ENCODE peak calls at places on chromosome 10, in eight cellular contexts. X is lung, P is AG09309, E is MM.1S, Z is PC-3, F is upper lobe of left lung, M is tibial nerve, I is AG09319. O is an unnamed sample.

GRCh38 chr10:133359972-133360610 is 2.3 kb upstream of the FUOM start:
- DNase-seq in X (no peak), F (no peak), E (no peak), M (no peak), I (no peak), P (no peak), Z (no peak), O (no peak)

GRCh38 chr10:60892571-60892970 is 51.4 kb downstream of the RHOBTB1 start:
- DNase-seq in I (no peak), F (no peak), E (no peak), M (no peak), P (no peak), X (no peak), Z (no peak), O (no peak)

GRCh38 chr10:33157108-33157507 is 177.4 kb downstream of the NRP1 start:
- DNase-seq in M (no peak), F (no peak), X (no peak), E (no peak), P (peak; percentile 46), I (no peak), Z (peak; percentile 98), O (no peak)

GRCh38 chr10:82880776-82881175 is 1005.8 kb downstream of the NRG3 start:
- DNase-seq in M (no peak), F (no peak), X (no peak), I (no peak), E (no peak), Z (no peak), P (no peak), O (no peak)

GRCh38 chr10:106114656-106115186 is 1049.8 kb downstream of the SORCS1 start:
- DNase-seq in P (no peak), F (no peak), M (no peak), E (no peak), Z (no peak), X (no peak), I (no peak), O (no peak)

GRCh38 chr10:33265621-33266020 is 68.8 kb downstream of the NRP1 start:
- DNase-seq in F (no peak), X (no peak), E (no peak), P (no peak), I (no peak), Z (no peak), M (no peak), O (no peak)

GRCh38 chr10:43710772-43711471 is 62.2 kb upstream of the ZNF32 start:
- DNase-seq in E (no peak), F (no peak), X (no peak), I (no peak), Z (no peak), P (no peak), M (no peak), O (no peak)

GRCh38 chr10:133379152-133379800 is at the start of gene PAOX:
- DNase-seq in I (no peak), P (no peak), F (peak; percentile 66), E (peak; percentile 69), X (peak; percentile 68), Z (no peak), M (peak; percentile 45), O (peak; percentile 74)

GRCh38 chr10:88157981-88158465 is 294.6 kb downstream of the PTEN start:
- DNase-seq in Z (no peak), F (no peak), X (no peak), P (peak; percentile 62), E (no peak), I (peak; percentile 73), M (peak; percentile 48), O (no peak)

GRCh38 chr10:118139321-118139720 is 92.6 kb upstream of the RAB11FIP2 start:
- DNase-seq in F (no peak), M (no peak), P (no peak), I (no peak), E (no peak), Z (peak; percentile 7), X (no peak), O (no peak)

DNA sequence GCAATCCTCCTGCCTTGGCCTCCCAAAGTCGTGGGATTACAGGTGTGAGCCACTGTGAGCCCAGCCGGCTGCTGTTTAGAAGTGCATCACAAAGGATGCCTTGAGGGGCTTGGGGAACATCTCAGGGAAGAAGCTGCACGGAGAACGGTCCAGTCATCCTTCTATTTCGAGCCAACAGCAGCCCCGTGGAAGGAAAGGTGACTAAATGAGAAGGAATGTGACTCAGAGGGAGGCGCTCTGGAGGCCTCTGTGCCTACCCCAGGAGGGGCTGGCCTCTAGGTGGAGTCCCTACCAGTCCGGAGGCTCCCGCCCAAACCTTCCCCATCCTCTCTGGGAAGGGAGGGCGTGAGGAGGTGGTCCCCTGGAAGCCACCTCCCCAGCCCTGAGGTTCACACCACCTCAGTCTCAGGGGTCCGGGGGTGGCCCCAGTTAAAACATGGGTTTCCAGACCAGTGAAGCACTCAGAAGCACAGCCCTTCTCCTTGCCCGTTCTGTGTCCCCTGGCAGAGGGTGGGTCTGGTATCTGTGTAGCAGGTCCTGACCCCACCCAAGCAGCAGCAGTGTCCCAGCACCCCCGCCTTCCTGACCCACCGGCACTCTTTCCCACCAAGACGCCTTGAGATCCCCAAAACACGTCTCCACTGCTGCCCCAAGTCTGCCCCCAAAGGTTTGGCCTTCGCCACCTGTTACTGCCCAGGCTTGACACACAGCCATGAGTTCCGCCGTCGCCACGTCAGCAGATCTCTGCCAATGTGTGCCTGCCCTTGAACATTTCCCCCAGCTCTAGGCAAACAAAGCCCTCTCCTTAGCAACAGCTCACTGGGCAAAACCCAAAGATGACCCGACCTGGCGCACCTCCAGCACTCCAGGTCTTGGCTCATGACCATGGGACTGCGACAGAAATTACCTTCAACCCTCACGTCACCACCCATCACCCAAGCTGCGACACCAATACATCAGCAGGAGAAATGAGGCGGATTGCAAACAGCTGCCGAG is 75.9 kb downstream of the CTBP2 start:
- DNase-seq in M (no peak), I (peak; percentile 42), P (peak; percentile 51), E (no peak), Z (peak; percentile 87), X (peak; percentile 46), F (no peak), O (no peak)
- TF ChIP-seq CTCF in M (no peak), I (peak; percentile 14), P (peak; percentile 36), E (no peak), Z (peak; percentile 40), X (no peak), F (no peak), O (no peak)

GRCh38 chr10:100311307-100311706 is 18.7 kb downstream of the PKD2L1 start:
- DNase-seq in I (no peak), F (no peak), P (no peak), Z (no peak), E (no peak), M (no peak), X (no peak), O (no peak)

GRCh38 chr10:100304414-100304813 is 17.9 kb upstream of the BLOC1S2 start:
- DNase-seq in F (no peak), I (no peak), Z (no peak), E (no peak), X (no peak), M (no peak), P (no peak), O (no peak)

GRCh38 chr10:100303724-100304319 is 17.3 kb upstream of the BLOC1S2 start:
- DNase-seq in M (no peak), I (no peak), P (no peak), F (no peak), Z (peak; percentile 47), X (no peak), E (peak; percentile 48), O (no peak)

GRCh38 chr10:100306861-100307260 is 20.4 kb upstream of the BLOC1S2 start:
- DNase-seq in E (no peak), X (no peak), M (no peak), F (no peak), Z (no peak), P (no peak), I (no peak), O (no peak)

DNA sequence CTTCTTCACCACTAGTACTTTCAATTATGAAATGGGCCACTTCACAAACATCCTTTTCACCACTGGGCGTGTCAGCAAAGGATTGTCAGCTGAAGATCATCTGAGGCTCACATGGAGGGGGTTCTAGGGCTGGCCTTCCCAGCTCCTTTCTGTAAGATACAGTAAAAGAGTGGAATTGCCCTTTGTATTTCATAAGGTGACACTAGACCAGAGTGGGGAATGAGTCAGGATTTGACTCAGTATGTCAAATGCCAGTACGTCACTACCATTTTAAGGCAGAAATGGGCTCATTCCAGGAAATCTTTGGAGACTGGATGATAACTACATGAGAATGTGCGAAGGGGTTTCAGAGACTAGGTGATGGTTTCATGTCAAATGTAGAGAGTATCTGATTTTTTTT is 21.2 kb upstream of the BLOC1S2 start:
- DNase-seq in E (no peak), P (no peak), M (no peak), Z (peak; percentile 48), X (no peak), F (no peak), I (no peak), O (no peak)
- TF ChIP-seq CTCF in E (no peak), P (no peak), M (no peak), Z (no peak), X (no peak), F (no peak), I (no peak), O (no peak)

GRCh38 chr10:136465-136762 is 1.2 kb downstream of the ZMYND11 start:
- DNase-seq in F (no peak), X (no peak), Z (no peak), I (no peak), P (no peak), M (no peak), E (no peak), O (no peak)

GRCh38 chr10:134743-135600 is at the start of gene ZMYND11:
- DNase-seq in F (peak; percentile 73), Z (peak; percentile 34), E (peak; percentile 65), X (peak; percentile 65), I (peak; percentile 30), M (peak; percentile 41), P (no peak), O (peak; percentile 69)

GRCh38 chr10:137606-138005 is 2.4 kb downstream of the ZMYND11 start:
- DNase-seq in P (no peak), M (no peak), Z (peak; percentile 57), X (no peak), I (no peak), F (no peak), E (no peak), O (no peak)

GRCh38 chr10:135601-136464 is 578 bp downstream of the ZMYND11 start:
- DNase-seq in E (peak; percentile 66), P (no peak), X (peak; percentile 65), F (peak; percentile 70), I (no peak), M (peak; percentile 50), Z (peak; percentile 26), O (peak; percentile 73)

DNA sequence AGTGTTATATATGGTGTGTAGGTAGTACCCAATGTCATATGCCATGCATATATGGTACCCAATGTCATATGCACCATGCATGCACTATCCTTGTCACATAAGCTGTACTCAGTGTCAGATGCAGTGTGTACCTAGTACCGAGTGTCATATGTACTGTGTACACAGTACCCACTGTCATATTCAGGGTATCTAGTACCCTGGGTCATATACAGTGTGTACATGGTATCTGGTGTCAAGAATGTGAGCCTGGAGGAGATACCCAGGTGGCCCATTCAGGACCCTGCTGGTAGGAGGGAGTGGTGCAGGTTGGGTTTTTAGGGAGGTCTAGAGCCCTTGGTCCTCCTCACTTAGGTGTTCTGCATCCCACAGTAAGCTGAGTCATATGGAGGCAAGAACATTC is 1.8 kb downstream of the ZMYND11 start:
- DNase-seq in E (peak; percentile 37), I (no peak), X (no peak), P (no peak), Z (peak; percentile 57), M (no peak), F (no peak), O (no peak)
- TF ChIP-seq CTCF in E (peak; percentile 45), I (peak; percentile 37), X (no peak), P (peak; percentile 57), Z (peak; percentile 43), M (peak; percentile 22), F (peak; percentile 26), O (no peak)

GRCh38 chr10:71725998-71726672 is 6.6 kb upstream of the C10orf105 start:
- DNase-seq in F (no peak), X (no peak), Z (peak; percentile 49), M (no peak), I (no peak), P (no peak), E (peak; percentile 36), O (no peak)
- TF ChIP-seq CTCF in F (peak; percentile 27), X (no peak), Z (peak; percentile 56), M (no peak), I (peak; percentile 37), P (peak; percentile 54), E (peak; percentile 45), O (no peak)